ENCODE peak calls at places on chromosomes 3 and 15, in ten cellular contexts. X is stimulated activated CD8-positive, alpha-beta memory T cell treated with anti-CD3 and anti-CD28 coated beads, Interleukin-4, amount 100 ng/mL, for 1 hour; D is KG1; E is AML-193; T is T-helper 1 cell; Y is NCI-H345; N is tibial nerve; R is COR-L47; S is activated T-helper 1 cell treated with Interleukin-2 at 50 U/mL for 16 hours; P is NCI-H510A. L is an unnamed sample.

GRCh38 chr3:143442761-143443477 is 323.3 kb downstream of the CHST2 start:
- DNase-seq in R (no peak), S (no peak), Y (no peak), X (no peak), T (no peak), N (no peak), E (no peak), D (no peak), P (no peak), L (no peak)

GRCh38 chr3:122112754-122113153 is 57.6 kb downstream of the CD86 start:
- DNase-seq in Y (no peak), R (no peak), E (no peak), P (no peak), D (no peak), S (no peak), X (no peak), T (no peak), N (no peak), L (no peak)

GRCh38 chr15:96851613-96852012 is 521.1 kb downstream of the NR2F2 start:
- DNase-seq in P (no peak), X (no peak), E (no peak), R (no peak), N (peak), D (no peak), Y (no peak), S (no peak), T (no peak), L (no peak)

GRCh38 chr15:32849769-32850668 is 132.2 kb downstream of the GREM1 start:
- DNase-seq in S (no peak), T (no peak), P (no peak), N (no peak), R (no peak), X (no peak), E (peak), Y (no peak), D (no peak), L (no peak)

GRCh38 chr3:61595826-61596225 is 34.5 kb downstream of the PTPRG start:
- DNase-seq in P (no peak), X (no peak), N (no peak), E (no peak), Y (no peak), T (no peak), D (no peak), S (no peak), R (no peak), L (no peak)

GRCh38 chr15:45468294-45468693 is 54.3 kb downstream of the SLC30A4 start:
- DNase-seq in N (no peak), D (no peak), X (no peak), R (no peak), E (no peak), T (no peak), Y (no peak), P (no peak), S (no peak), L (no peak)

GRCh38 chr15:87634361-87634760 is 622.2 kb downstream of the NTRK3 start:
- DNase-seq in Y (no peak), D (no peak), P (no peak), T (no peak), E (no peak), N (no peak), S (no peak), R (no peak), X (no peak), L (no peak)

GRCh38 chr3:162541923-162542322 is 1045.3 kb downstream of the OTOL1 start:
- DNase-seq in R (no peak), E (no peak), Y (no peak), X (no peak), P (no peak), D (no peak), S (no peak), T (no peak), N (no peak), L (no peak)

GRCh38 chr15:48617619-48618018 is 27.9 kb downstream of the FBN1 start:
- DNase-seq in T (no peak), X (no peak), E (peak), P (no peak), R (no peak), S (no peak), N (peak), Y (no peak), D (no peak), L (no peak)

GRCh38 chr3:62622553-62623174 is 249.3 kb upstream of the FEZF2 start:
- DNase-seq in D (no peak), P (no peak), N (no peak), R (peak), Y (peak), E (peak), S (no peak), X (no peak), T (peak), L (no peak)

GRCh38 chr3:53729618-53730017 is 116.6 kb downstream of the CHDH start:
- DNase-seq in Y (no peak), T (peak), S (no peak), X (no peak), D (no peak), R (no peak), P (no peak), N (no peak), E (no peak), L (no peak)

GRCh38 chr3:141303481-141304223 is 64.7 kb upstream of the ZBTB38 start:
- DNase-seq in N (peak), X (no peak), T (peak), S (peak), E (peak), P (peak), D (peak), R (peak), Y (peak), L (no peak)

GRCh38 chr3:197183582-197183981 is 114.8 kb downstream of the DLG1 start:
- DNase-seq in Y (peak), R (peak), T (no peak), P (peak), N (no peak), D (no peak), E (no peak), X (no peak), S (no peak), L (no peak)

GRCh38 chr3:128343287-128344045 is 123.2 kb downstream of the DNAJB8 start:
- DNase-seq in P (peak), T (no peak), D (no peak), R (peak), E (no peak), N (no peak), S (no peak), Y (no peak), X (no peak), L (no peak)

GRCh38 chr3:14633819-14634424 is 17.6 kb upstream of the CCDC174 start:
- DNase-seq in E (peak), N (peak), T (peak), S (peak), X (peak), D (peak), P (no peak), R (no peak), Y (peak), L (peak)

GRCh38 chr3:119627461-119627860 is 29.8 kb downstream of the PLA1A start:
- DNase-seq in D (no peak), R (no peak), S (no peak), T (peak), P (no peak), N (no peak), Y (no peak), X (no peak), E (no peak), L (peak)

GRCh38 chr3:151460240-151460639 is 621 bp downstream of the IGSF10 start:
- DNase-seq in P (no peak), E (no peak), X (no peak), T (no peak), R (no peak), D (no peak), N (no peak), S (no peak), Y (no peak), L (no peak)

GRCh38 chr3:74377701-74378100 is 236.8 kb downstream of the CNTN3 start:
- DNase-seq in Y (no peak), T (no peak), S (no peak), X (no peak), D (no peak), R (no peak), E (no peak), P (no peak), N (no peak), L (no peak)

GRCh38 chr3:161273589-161274218 is 52.6 kb downstream of the NMD3 start:
- DNase-seq in S (no peak), X (no peak), P (no peak), N (peak), D (peak), R (peak), E (peak), T (peak), Y (peak), L (peak)

L was measured in T-helper 17 cell.